ENCODE peak calls at places on chromosome 16, in five cellular contexts. W is neuronal stem cell; Z is stomach; E is CD8-positive, alpha-beta memory T cell; X is adrenal gland. U is an unnamed sample. For H3K4me1 and H3K9me3, the result is how much of the 10 kb centered on the place peaks cover.

GRCh38 chr16:89118361-89119061 is 24.9 kb downstream of the ACSF3 start:
- DNase-seq in W (no peak), Z (no peak), E (no peak), X (peak), U (peak)

GRCh38 chr16:11181889-11182279 is 74.1 kb downstream of the SOCS1 start:
- DNase-seq in W (no peak), Z (no peak), E (no peak), X (no peak), U (peak)

GRCh38 chr16:72064361-72064894 is 1.4 kb downstream of the HPR start:
- DNase-seq in W (no peak), Z (no peak), E (no peak), X (no peak), U (no peak)

GRCh38 chr16:81319221-81319912 is 4.6 kb downstream of the GAN start:
- DNase-seq in W (no peak), Z (no peak), E (no peak), X (peak), U (no peak)

GRCh38 chr16:901149-901548 is 69.6 kb downstream of the LMF1 start:
- DNase-seq in W (no peak), Z (no peak), E (no peak), X (no peak), U (no peak)

GRCh38 chr16:1224558-1224957 is 510 bp downstream of the TPSG1 start:
- DNase-seq in W (no peak), Z (no peak), E (no peak), X (no peak), U (no peak)

GRCh38 chr16:21166561-21166961 is 8.1 kb downstream of the LDAF1 start:
- DNase-seq in W (no peak), Z (no peak), E (no peak), X (no peak), U (no peak)

GRCh38 chr16:14378131-14378551 is 251.9 kb downstream of the PARN start:
- DNase-seq in W (no peak), Z (no peak), E (no peak), X (no peak), U (no peak)

GRCh38 chr16:7405166-7405565 is 72.5 kb downstream of the RBFOX1 start:
- DNase-seq in W (peak), Z (peak), E (no peak), X (peak), U (peak)

GRCh38 chr16:79580465-79581200 is 19.9 kb downstream of the MAF start:
- DNase-seq in W (no peak), Z (no peak), E (no peak), X (no peak), U (no peak)

GRCh38 chr16:46972429-46972970 is 974 bp downstream of the DNAJA2 start:
- DNase-seq in W (no peak), Z (no peak), E (peak), X (no peak), U (peak)

GRCh38 chr16:13402601-13403000 is 501.2 kb downstream of the SHISA9 start:
- DNase-seq in W (no peak), Z (no peak), E (no peak), X (no peak), U (no peak)

GRCh38 chr16:4862639-4863038 is 15.4 kb downstream of the UBN1 start:
- DNase-seq in W (no peak), Z (peak), E (no peak), X (no peak), U (no peak)

GRCh38 chr16:27636453-27637200 is 86.7 kb downstream of the KATNIP start:
- DNase-seq in W (no peak), Z (no peak), E (no peak), X (no peak), U (no peak)

GRCh38 chr16:80265624-80266306 is 275.0 kb upstream of the DYNLRB2 start:
- DNase-seq in W (no peak), Z (no peak), E (no peak), X (no peak), U (no peak)

DNA sequence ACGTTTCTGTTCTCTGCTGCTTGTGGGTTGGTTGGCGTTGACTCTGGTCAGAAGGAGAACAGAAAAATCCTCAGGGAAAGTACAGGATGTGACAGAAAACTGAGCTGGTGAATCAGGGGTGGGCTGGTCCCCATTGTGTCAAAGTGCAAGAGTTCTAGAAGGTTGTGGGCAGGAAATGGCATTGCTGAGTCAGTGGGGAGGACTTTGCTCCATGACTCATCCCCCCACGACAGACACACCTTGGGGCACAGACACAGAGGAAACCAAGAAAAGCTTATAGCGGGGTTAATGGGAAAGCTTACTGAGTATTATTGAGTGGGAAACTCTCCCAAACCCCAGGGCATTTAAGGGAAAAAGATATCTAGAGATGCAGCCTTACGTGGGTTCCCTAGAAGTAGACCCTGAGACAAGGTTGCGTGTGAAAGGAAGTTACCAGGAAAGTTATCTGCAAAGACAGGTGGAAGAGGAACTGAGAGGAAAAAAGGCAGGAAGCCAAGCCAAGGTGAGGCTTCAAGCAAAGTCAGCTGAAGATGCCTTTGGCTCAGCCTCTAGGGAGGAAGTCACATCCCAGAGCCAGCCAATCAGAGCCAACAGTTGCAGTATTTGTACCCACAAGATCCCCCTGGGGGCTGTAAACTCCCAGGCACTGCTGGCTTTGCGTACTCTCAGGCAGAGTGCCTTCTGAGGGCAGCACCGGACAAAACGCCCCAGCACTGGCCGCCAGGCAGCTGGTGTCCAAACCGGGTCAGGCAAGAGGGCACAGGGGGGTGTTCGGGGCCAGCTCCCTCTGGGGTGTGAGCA is 86.4 kb downstream of the FOXL1 start:
- DNase-seq in W (no peak), Z (peak), E (no peak), X (no peak), U (no peak)
- H3K4me1 ChIP-seq in W (under half), Z (under half), E (under half), X (under half), U (under half)

DNA sequence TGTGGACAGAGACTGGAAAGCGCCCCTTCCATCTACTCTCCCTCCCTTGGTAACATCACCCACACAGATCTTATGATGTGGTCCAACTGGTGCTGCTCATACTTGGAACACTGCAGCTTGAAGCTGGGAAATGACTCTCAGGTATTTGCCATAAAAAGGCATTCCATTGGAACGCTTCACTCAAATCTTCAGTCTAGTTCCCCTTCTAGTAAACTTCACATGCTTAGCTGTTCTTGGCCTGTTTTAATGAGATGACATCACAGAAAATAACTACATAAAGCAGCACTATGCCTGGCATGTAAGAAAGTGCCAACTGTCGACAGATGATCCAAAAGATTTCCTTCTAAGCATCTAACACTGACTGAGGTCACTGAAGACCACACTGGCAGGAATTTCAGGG is 9.3 kb downstream of the ZNF263 start:
- DNase-seq in W (no peak), Z (no peak), E (no peak), X (no peak), U (no peak)
- H3K9me3 ChIP-seq in W (half or more), Z (half or more), E (half or more), X (under half), U (under half)

GRCh38 chr16:19382084-19382801 is 35.4 kb upstream of the TMC5 start:
- DNase-seq in W (no peak), Z (peak), E (no peak), X (no peak), U (no peak)
- H3K27ac ChIP-seq in W (no peak), Z (peak), E (no peak), X (no peak), U (no peak)

GRCh38 chr16:75758215-75758614 is 31.9 kb upstream of the CPHXL start:
- DNase-seq in W (no peak), Z (no peak), E (no peak), X (no peak), U (no peak)
- H3K4me1 ChIP-seq in W (under half), Z (under half), E (under half), X (under half), U (under half)

GRCh38 chr16:35370617-35371016 is 1911.2 kb downstream of the TP53TG3F start:
- DNase-seq in W (no peak), Z (no peak), E (no peak), X (no peak), U (no peak)
- H3K9me3 ChIP-seq in W (under half), Z (under half), E (under half), X (under half), U (under half)

GRCh38 chr16:57133101-57133500 is 40.7 kb downstream of the CPNE2 start:
- DNase-seq in W (no peak), Z (no peak), E (no peak), X (no peak), U (no peak)
- H3K27ac ChIP-seq in W (no peak), Z (no peak), E (no peak), X (no peak), U (no peak)

DNA sequence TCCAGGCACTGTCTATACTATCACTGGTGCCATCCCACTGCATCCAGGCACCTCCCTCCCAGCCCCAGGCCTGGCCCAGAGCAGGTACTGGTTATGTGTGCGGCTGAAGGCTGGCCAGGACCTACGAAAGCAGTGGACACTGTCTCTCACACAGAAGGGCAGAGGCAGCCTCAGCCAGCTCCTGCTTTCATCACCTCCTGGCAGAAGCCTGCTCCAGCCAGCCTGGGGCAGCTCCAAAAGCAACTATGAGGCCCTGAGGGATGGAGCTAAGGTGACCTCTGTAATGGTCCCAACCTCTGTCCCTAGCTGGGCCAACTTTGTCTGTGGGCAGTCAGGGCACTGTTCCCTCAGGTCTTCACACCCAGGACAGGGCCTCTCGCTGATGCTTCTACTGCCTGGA is 18.8 kb downstream of the HSD11B2 start:
- DNase-seq in W (no peak), Z (no peak), E (no peak), X (peak), U (no peak)
- H3K4me1 ChIP-seq in W (under half), Z (half or more), E (under half), X (half or more), U (half or more)

U was measured in testis.